ENCODE peak calls at places on chromosomes 11 and 22, in eight cellular contexts. V is GM13977; L is left lung; Z is PC-9; S is CD4-positive, alpha-beta T cell; G is adrenal gland; X is B cell; O is AG10803. H is an unnamed sample.

GRCh38 chr22:29481265-29482000 is 1.4 kb downstream of the NEFH start:
- DNase-seq in Z (no peak), X (no peak), V (no peak), L (no peak), S (no peak), G (peak; percentile 82), O (peak; percentile 6), H (no peak)

GRCh38 chr22:24391836-24392217 is 35.6 kb upstream of the ADORA2A start:
- DNase-seq in G (no peak), V (no peak), X (no peak), Z (no peak), S (no peak), L (no peak), O (peak; percentile 82), H (peak; percentile 7)

GRCh38 chr11:127059286-127060200 is 59.0 kb upstream of the KIRREL3 start:
- DNase-seq in S (no peak), V (no peak), L (no peak), X (no peak), Z (no peak), G (no peak), O (peak; percentile 68), H (no peak)

GRCh38 chr11:94762208-94762607 is 5.9 kb upstream of the AMOTL1 start:
- DNase-seq in Z (peak; percentile 28), L (no peak), V (no peak), O (no peak), G (no peak), X (no peak), S (no peak), H (peak; percentile 88)

GRCh38 chr11:75820636-75821035 is 5.6 kb downstream of the UVRAG start:
- DNase-seq in V (no peak), X (no peak), L (no peak), Z (no peak), S (no peak), G (peak; percentile 51), O (peak; percentile 49), H (peak; percentile 40)

GRCh38 chr11:132286106-132286505 is 915.7 kb downstream of the NTM start:
- DNase-seq in O (no peak), S (no peak), X (no peak), G (no peak), Z (no peak), V (no peak), L (no peak), H (no peak)

GRCh38 chr11:33690290-33691050 is 10.2 kb downstream of the C11orf91 start:
- DNase-seq in O (peak; percentile 98), G (peak; percentile 46), Z (peak; percentile 79), X (no peak), V (no peak), L (peak; percentile 65), S (no peak), H (peak; percentile 97)

GRCh38 chr11:88522624-88523361 is 185.3 kb upstream of the CTSC start:
- DNase-seq in V (no peak), L (no peak), O (peak; percentile 45), Z (no peak), G (no peak), S (no peak), X (no peak), H (no peak)

DNA sequence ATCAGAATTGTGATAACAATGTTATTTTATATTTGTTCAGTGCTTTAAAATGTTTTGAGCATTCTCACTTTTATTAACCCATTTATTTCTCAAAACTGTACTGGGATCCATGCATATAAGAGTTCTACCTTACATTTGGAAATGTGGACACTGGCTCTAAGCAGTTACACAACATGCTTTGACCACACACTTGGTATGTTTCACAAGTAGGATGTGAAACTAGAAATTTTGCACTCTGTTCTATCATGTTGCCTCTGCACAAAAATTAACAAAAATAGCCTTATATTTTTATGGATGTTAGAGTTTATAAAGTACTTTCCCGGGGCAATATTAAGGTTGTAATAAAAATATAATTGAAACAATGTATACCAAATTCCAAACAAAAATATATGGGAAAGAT is 126.9 kb upstream of the CHORDC1 start:
- DNase-seq in X (no peak), V (no peak), L (no peak), G (no peak), Z (no peak), S (no peak), O (no peak), H (no peak)
- TF ChIP-seq CTCF in X (no peak), V (no peak), L (no peak), G (no peak), Z (no peak), S (no peak), O (no peak), H (no peak)

GRCh38 chr11:77530879-77531278 is 57.0 kb upstream of the PAK1 start:
- DNase-seq in G (no peak), X (no peak), V (no peak), O (no peak), S (no peak), L (no peak), Z (no peak), H (no peak)
- TF ChIP-seq CTCF in G (no peak), X (no peak), V (no peak), O (no peak), S (no peak), L (no peak), Z (no peak), H (no peak)

DNA sequence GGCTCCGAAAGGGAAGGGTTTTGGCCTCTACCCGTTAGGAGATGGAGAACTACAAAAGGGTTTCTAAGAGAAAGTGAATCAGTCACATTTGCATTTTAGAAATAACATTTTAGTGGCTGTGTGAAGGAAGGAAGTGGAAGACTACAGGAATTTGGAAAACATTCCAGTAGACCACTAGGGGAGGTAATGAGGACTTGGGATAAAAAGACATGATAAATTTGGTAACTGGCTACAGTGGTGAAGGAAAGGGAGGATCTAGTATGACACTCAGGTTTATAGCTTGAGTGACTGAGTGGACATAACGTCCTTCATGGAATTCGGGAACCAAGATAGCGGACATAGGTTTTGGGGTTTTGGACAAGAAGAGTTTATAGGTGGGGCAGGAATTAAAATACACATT is 7.0 kb upstream of the RRM1 start:
- DNase-seq in L (no peak), S (no peak), Z (no peak), O (peak; percentile 50), V (no peak), G (no peak), X (no peak), H (peak; percentile 10)
- TF ChIP-seq CTCF in L (no peak), S (no peak), Z (no peak), O (peak; percentile 39), V (no peak), G (no peak), X (no peak), H (peak; percentile 42)

GRCh38 chr22:17562906-17563870 is at the start of gene SLC25A18:
- DNase-seq in X (no peak), O (peak; percentile 29), V (no peak), S (no peak), G (no peak), L (no peak), Z (no peak), H (no peak)
- TF ChIP-seq CTCF in X (no peak), O (peak; percentile 24), V (no peak), S (no peak), G (no peak), L (no peak), Z (no peak), H (no peak)

GRCh38 chr22:31628969-31629723 is 32.9 kb downstream of the PISD start:
- DNase-seq in V (no peak), Z (no peak), G (no peak), S (no peak), L (no peak), O (no peak), X (peak; percentile 45), H (no peak)
- TF ChIP-seq CTCF in V (no peak), Z (no peak), G (no peak), S (no peak), L (no peak), O (no peak), X (no peak), H (peak; percentile 30)

GRCh38 chr11:8321876-8322275 is 58.2 kb upstream of the LMO1 start:
- DNase-seq in X (no peak), Z (no peak), O (no peak), G (no peak), S (no peak), V (no peak), L (no peak), H (no peak)

GRCh38 chr11:8317164-8317563 is 53.5 kb upstream of the LMO1 start:
- DNase-seq in O (no peak), V (no peak), G (no peak), S (no peak), L (peak; percentile 10), Z (no peak), X (no peak), H (no peak)

GRCh38 chr11:8315463-8315862 is 51.8 kb upstream of the LMO1 start:
- DNase-seq in O (no peak), S (no peak), V (no peak), Z (no peak), L (peak; percentile 6), G (no peak), X (no peak), H (no peak)

GRCh38 chr11:8323161-8323935 is 59.7 kb upstream of the LMO1 start:
- DNase-seq in V (no peak), Z (no peak), L (no peak), O (no peak), S (no peak), X (no peak), G (no peak), H (no peak)

DNA sequence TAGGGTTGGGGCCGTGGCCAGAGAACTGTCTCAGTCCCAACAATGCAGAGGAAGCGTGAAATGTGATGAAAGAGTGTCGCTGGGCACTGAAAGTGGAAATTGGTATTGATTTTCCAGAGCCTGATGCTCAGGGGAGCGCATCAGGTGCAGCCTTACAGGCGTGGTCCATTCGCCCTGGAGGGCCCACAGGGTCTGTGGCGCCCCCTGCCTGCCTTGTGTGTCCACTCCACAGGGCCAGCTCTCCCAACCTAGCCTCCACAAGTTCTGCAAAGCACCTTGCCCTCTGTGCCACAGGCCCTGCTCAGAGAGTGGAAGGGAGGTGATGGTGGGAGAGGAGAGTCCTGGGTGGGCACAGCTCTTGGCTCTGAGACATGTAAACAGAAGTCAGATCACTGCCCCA is 54.9 kb upstream of the LMO1 start:
- DNase-seq in X (no peak), O (no peak), G (no peak), Z (no peak), V (no peak), S (no peak), L (peak; percentile 27), H (no peak)
- TF ChIP-seq CTCF in X (no peak), O (no peak), G (no peak), Z (no peak), V (peak; percentile 39), S (no peak), L (no peak), H (peak; percentile 22)